ENCODE peak calls at places on chromosomes 3 and 15, in eight cellular contexts. One of them, this sample, is unnamed.

GRCh38 chr15:50315814-50316630 is 39.0 kb downstream of the GABPB1 start:
- DNase-seq in GM12878: no peak
- DNase-seq in CD8-positive, alpha-beta memory T cell: peak
- DNase-seq in GM23338: peak
- DNase-seq in AG09309: peak
- DNase-seq in prostate gland: no peak
- DNase-seq in ascending aorta: no peak
- DNase-seq in breast epithelium: no peak
- DNase-seq in this sample: peak

GRCh38 chr15:65339926-65340325 is 35.4 kb downstream of the RNU5B-1 start:
- DNase-seq in AG09309: no peak
- DNase-seq in breast epithelium: no peak
- DNase-seq in prostate gland: no peak
- DNase-seq in CD8-positive, alpha-beta memory T cell: no peak
- DNase-seq in GM23338: peak
- DNase-seq in ascending aorta: no peak
- DNase-seq in GM12878: no peak
- DNase-seq in this sample: no peak

GRCh38 chr15:89820651-89821611 is 6.3 kb upstream of the ANPEP start:
- DNase-seq in GM12878: no peak
- DNase-seq in GM23338: no peak
- DNase-seq in ascending aorta: peak
- DNase-seq in AG09309: peak
- DNase-seq in breast epithelium: no peak
- DNase-seq in prostate gland: no peak
- DNase-seq in CD8-positive, alpha-beta memory T cell: no peak
- DNase-seq in this sample: no peak

GRCh38 chr15:41961014-41961518 is 11.3 kb downstream of the EHD4 start:
- DNase-seq in breast epithelium: no peak
- DNase-seq in CD8-positive, alpha-beta memory T cell: no peak
- DNase-seq in GM23338: no peak
- DNase-seq in ascending aorta: no peak
- DNase-seq in AG09309: no peak
- DNase-seq in prostate gland: no peak
- DNase-seq in GM12878: no peak
- DNase-seq in this sample: no peak

GRCh38 chr3:4417449-4417848 is 49.6 kb downstream of the SUMF1 start:
- DNase-seq in prostate gland: peak
- DNase-seq in breast epithelium: no peak
- DNase-seq in ascending aorta: peak
- DNase-seq in AG09309: no peak
- DNase-seq in CD8-positive, alpha-beta memory T cell: no peak
- DNase-seq in GM23338: no peak
- DNase-seq in GM12878: no peak
- DNase-seq in this sample: peak

GRCh38 chr3:55486857-55487375 is at the start of gene WNT5A:
- DNase-seq in GM12878: no peak
- DNase-seq in AG09309: no peak
- DNase-seq in breast epithelium: no peak
- DNase-seq in GM23338: peak
- DNase-seq in prostate gland: no peak
- DNase-seq in CD8-positive, alpha-beta memory T cell: no peak
- DNase-seq in ascending aorta: no peak
- DNase-seq in this sample: no peak

GRCh38 chr15:45795487-45796069 is 160.7 kb downstream of the SQOR start:
- DNase-seq in breast epithelium: no peak
- DNase-seq in GM23338: peak
- DNase-seq in prostate gland: peak
- DNase-seq in CD8-positive, alpha-beta memory T cell: no peak
- DNase-seq in ascending aorta: no peak
- DNase-seq in AG09309: no peak
- DNase-seq in GM12878: no peak
- DNase-seq in this sample: peak

GRCh38 chr3:79086514-79086913 is 681.3 kb downstream of the ROBO1 start:
- DNase-seq in AG09309: peak
- DNase-seq in ascending aorta: no peak
- DNase-seq in GM12878: no peak
- DNase-seq in breast epithelium: no peak
- DNase-seq in GM23338: peak
- DNase-seq in CD8-positive, alpha-beta memory T cell: peak
- DNase-seq in prostate gland: peak
- DNase-seq in this sample: peak

GRCh38 chr3:71548995-71549394 is 34.5 kb downstream of the FOXP1 start:
- DNase-seq in CD8-positive, alpha-beta memory T cell: no peak
- DNase-seq in GM12878: no peak
- DNase-seq in GM23338: no peak
- DNase-seq in ascending aorta: no peak
- DNase-seq in prostate gland: no peak
- DNase-seq in AG09309: no peak
- DNase-seq in breast epithelium: no peak
- DNase-seq in this sample: no peak

GRCh38 chr3:177491301-177492031 is 294.2 kb upstream of the TBL1XR1 start:
- DNase-seq in ascending aorta: no peak
- DNase-seq in AG09309: no peak
- DNase-seq in GM23338: no peak
- DNase-seq in breast epithelium: no peak
- DNase-seq in GM12878: no peak
- DNase-seq in prostate gland: no peak
- DNase-seq in CD8-positive, alpha-beta memory T cell: no peak
- DNase-seq in this sample: no peak

GRCh38 chr3:187935623-187936156 is 190.4 kb upstream of the BCL6 start:
- DNase-seq in GM12878: peak
- DNase-seq in GM23338: no peak
- DNase-seq in breast epithelium: no peak
- DNase-seq in prostate gland: no peak
- DNase-seq in AG09309: no peak
- DNase-seq in ascending aorta: no peak
- DNase-seq in CD8-positive, alpha-beta memory T cell: no peak
- DNase-seq in this sample: no peak

GRCh38 chr3:184428561-184429175 is 48.8 kb downstream of the CHRD start:
- DNase-seq in GM12878: no peak
- DNase-seq in GM23338: no peak
- DNase-seq in prostate gland: no peak
- DNase-seq in breast epithelium: no peak
- DNase-seq in CD8-positive, alpha-beta memory T cell: no peak
- DNase-seq in ascending aorta: no peak
- DNase-seq in AG09309: no peak
- DNase-seq in this sample: no peak

GRCh38 chr3:53161345-53161819 is 373 bp downstream of the PRKCD start:
- DNase-seq in CD8-positive, alpha-beta memory T cell: no peak
- DNase-seq in prostate gland: no peak
- DNase-seq in GM12878: no peak
- DNase-seq in AG09309: no peak
- DNase-seq in ascending aorta: no peak
- DNase-seq in GM23338: no peak
- DNase-seq in breast epithelium: no peak
- DNase-seq in this sample: no peak

GRCh38 chr3:52439426-52440248 is 5.3 kb downstream of the SEMA3G start:
- DNase-seq in prostate gland: no peak
- DNase-seq in GM12878: no peak
- DNase-seq in AG09309: no peak
- DNase-seq in CD8-positive, alpha-beta memory T cell: no peak
- DNase-seq in ascending aorta: no peak
- DNase-seq in GM23338: no peak
- DNase-seq in breast epithelium: peak
- DNase-seq in this sample: no peak

GRCh38 chr3:148604270-148605085 is 93.2 kb upstream of the AGTR1 start:
- DNase-seq in ascending aorta: no peak
- DNase-seq in AG09309: peak
- DNase-seq in GM23338: no peak
- DNase-seq in GM12878: no peak
- DNase-seq in CD8-positive, alpha-beta memory T cell: no peak
- DNase-seq in breast epithelium: no peak
- DNase-seq in prostate gland: no peak
- DNase-seq in this sample: no peak

GRCh38 chr3:169945313-169945712 is 21.3 kb upstream of the SEC62 start:
- DNase-seq in AG09309: no peak
- DNase-seq in breast epithelium: no peak
- DNase-seq in GM23338: no peak
- DNase-seq in GM12878: peak
- DNase-seq in prostate gland: no peak
- DNase-seq in ascending aorta: peak
- DNase-seq in CD8-positive, alpha-beta memory T cell: peak
- DNase-seq in this sample: no peak
- H3K4me3 ChIP-seq in AG09309: no peak
- H3K4me3 ChIP-seq in breast epithelium: no peak
- H3K4me3 ChIP-seq in GM23338: no peak
- H3K4me3 ChIP-seq in GM12878: peak
- H3K4me3 ChIP-seq in prostate gland: no peak
- H3K4me3 ChIP-seq in ascending aorta: no peak
- H3K4me3 ChIP-seq in CD8-positive, alpha-beta memory T cell: no peak
- H3K4me3 ChIP-seq in this sample: no peak

GRCh38 chr15:56890038-56890437 is 28.4 kb upstream of the TCF12 start:
- DNase-seq in GM12878: no peak
- DNase-seq in ascending aorta: no peak
- DNase-seq in AG09309: no peak
- DNase-seq in GM23338: no peak
- DNase-seq in prostate gland: no peak
- DNase-seq in CD8-positive, alpha-beta memory T cell: no peak
- DNase-seq in breast epithelium: no peak
- DNase-seq in this sample: no peak

GRCh38 chr15:56883088-56883487 is 35.4 kb upstream of the TCF12 start:
- DNase-seq in AG09309: no peak
- DNase-seq in breast epithelium: no peak
- DNase-seq in ascending aorta: no peak
- DNase-seq in GM12878: no peak
- DNase-seq in prostate gland: no peak
- DNase-seq in GM23338: no peak
- DNase-seq in CD8-positive, alpha-beta memory T cell: no peak
- DNase-seq in this sample: no peak

GRCh38 chr15:56887782-56888127 is 30.7 kb upstream of the TCF12 start:
- DNase-seq in prostate gland: no peak
- DNase-seq in breast epithelium: no peak
- DNase-seq in GM23338: no peak
- DNase-seq in CD8-positive, alpha-beta memory T cell: no peak
- DNase-seq in ascending aorta: no peak
- DNase-seq in GM12878: no peak
- DNase-seq in AG09309: no peak
- DNase-seq in this sample: no peak

GRCh38 chr15:56886878-56887781 is 31.3 kb upstream of the TCF12 start:
- DNase-seq in AG09309: peak
- DNase-seq in breast epithelium: peak
- DNase-seq in CD8-positive, alpha-beta memory T cell: peak
- DNase-seq in ascending aorta: peak
- DNase-seq in prostate gland: peak
- DNase-seq in GM23338: peak
- DNase-seq in GM12878: peak
- DNase-seq in this sample: peak

GRCh38 chr15:56886450-56886856 is 32.0 kb upstream of the TCF12 start:
- DNase-seq in breast epithelium: no peak
- DNase-seq in AG09309: no peak
- DNase-seq in GM12878: no peak
- DNase-seq in CD8-positive, alpha-beta memory T cell: no peak
- DNase-seq in prostate gland: no peak
- DNase-seq in GM23338: peak
- DNase-seq in ascending aorta: no peak
- DNase-seq in this sample: no peak
- H3K4me3 ChIP-seq in breast epithelium: peak
- H3K4me3 ChIP-seq in AG09309: peak
- H3K4me3 ChIP-seq in GM12878: peak
- H3K4me3 ChIP-seq in CD8-positive, alpha-beta memory T cell: peak
- H3K4me3 ChIP-seq in prostate gland: peak
- H3K4me3 ChIP-seq in GM23338: peak
- H3K4me3 ChIP-seq in ascending aorta: peak
- H3K4me3 ChIP-seq in this sample: peak

DNA sequence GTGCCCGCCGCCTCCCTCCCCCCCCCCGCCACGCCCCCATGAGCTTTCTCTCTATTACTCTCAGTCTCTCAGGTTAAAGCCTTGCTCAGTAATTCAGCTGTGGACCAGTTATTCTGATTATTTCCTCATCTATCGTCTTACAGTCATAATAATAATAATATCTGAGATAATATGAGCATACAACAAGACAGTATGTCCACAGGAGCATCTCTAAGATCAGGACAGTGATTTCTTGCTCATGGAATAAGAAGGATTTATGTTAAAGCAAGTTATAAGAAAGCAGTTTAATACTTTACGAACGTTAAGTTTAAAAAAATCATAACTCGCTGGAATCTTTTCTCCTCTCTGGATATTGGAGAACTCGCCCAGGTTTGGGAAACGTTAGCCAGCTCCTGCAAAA is 657 bp upstream of the LMCD1 start:
- DNase-seq in breast epithelium: no peak
- DNase-seq in prostate gland: no peak
- DNase-seq in GM12878: no peak
- DNase-seq in GM23338: no peak
- DNase-seq in AG09309: no peak
- DNase-seq in ascending aorta: no peak
- DNase-seq in CD8-positive, alpha-beta memory T cell: no peak
- DNase-seq in this sample: no peak
- H3K4me3 ChIP-seq in breast epithelium: peak
- H3K4me3 ChIP-seq in prostate gland: peak
- H3K4me3 ChIP-seq in GM12878: peak
- H3K4me3 ChIP-seq in GM23338: peak
- H3K4me3 ChIP-seq in AG09309: peak
- H3K4me3 ChIP-seq in ascending aorta: peak
- H3K4me3 ChIP-seq in CD8-positive, alpha-beta memory T cell: peak
- H3K4me3 ChIP-seq in this sample: peak

GRCh38 chr3:144763878-144764454 is 792.3 kb downstream of the DIPK2A start:
- DNase-seq in GM23338: no peak
- DNase-seq in AG09309: no peak
- DNase-seq in breast epithelium: no peak
- DNase-seq in GM12878: peak
- DNase-seq in CD8-positive, alpha-beta memory T cell: no peak
- DNase-seq in ascending aorta: no peak
- DNase-seq in prostate gland: no peak
- DNase-seq in this sample: no peak
- H3K4me3 ChIP-seq in GM23338: no peak
- H3K4me3 ChIP-seq in AG09309: no peak
- H3K4me3 ChIP-seq in breast epithelium: no peak
- H3K4me3 ChIP-seq in GM12878: no peak
- H3K4me3 ChIP-seq in CD8-positive, alpha-beta memory T cell: no peak
- H3K4me3 ChIP-seq in ascending aorta: peak
- H3K4me3 ChIP-seq in prostate gland: no peak
- H3K4me3 ChIP-seq in this sample: no peak

DNA sequence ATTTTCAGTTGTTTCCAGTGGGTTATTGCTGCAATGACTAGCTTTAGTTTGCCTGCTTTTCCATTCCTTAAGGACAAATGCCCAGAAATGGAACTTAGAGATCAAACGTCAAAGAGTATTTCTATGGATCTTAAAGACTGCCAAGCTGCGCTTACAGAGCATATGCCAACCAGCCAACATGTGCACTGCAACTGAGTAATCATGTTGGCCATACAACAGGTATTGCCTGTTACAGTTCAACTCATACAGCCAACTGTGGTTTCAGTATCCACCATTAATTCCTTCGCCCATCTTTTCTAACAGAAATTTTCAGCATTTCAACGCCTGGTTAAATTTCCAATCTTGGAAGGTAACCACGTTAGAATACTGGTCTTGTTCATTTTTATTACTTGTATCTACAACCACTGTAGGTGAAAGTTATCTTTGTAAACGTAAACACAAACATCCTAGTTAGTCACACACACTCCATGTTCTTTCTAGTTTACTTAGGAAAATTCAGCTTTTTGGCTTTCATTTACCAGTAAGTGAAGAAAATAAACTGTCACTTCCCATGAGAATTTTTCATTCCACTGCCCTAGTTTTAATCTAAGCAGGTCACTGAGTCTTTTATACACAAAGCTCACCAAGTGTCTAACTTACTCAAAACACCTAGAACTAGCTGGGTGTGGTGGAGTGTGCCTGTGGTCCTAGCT is 3.9 kb downstream of the RPL32 start:
- DNase-seq in breast epithelium: no peak
- DNase-seq in ascending aorta: no peak
- DNase-seq in AG09309: no peak
- DNase-seq in CD8-positive, alpha-beta memory T cell: no peak
- DNase-seq in GM23338: no peak
- DNase-seq in GM12878: no peak
- DNase-seq in prostate gland: no peak
- DNase-seq in this sample: no peak
- H3K4me3 ChIP-seq in breast epithelium: no peak
- H3K4me3 ChIP-seq in ascending aorta: no peak
- H3K4me3 ChIP-seq in AG09309: no peak
- H3K4me3 ChIP-seq in CD8-positive, alpha-beta memory T cell: no peak
- H3K4me3 ChIP-seq in GM23338: peak
- H3K4me3 ChIP-seq in GM12878: peak
- H3K4me3 ChIP-seq in prostate gland: no peak
- H3K4me3 ChIP-seq in this sample: peak